ENCODE peak calls at places on chromosome 19, in ten cellular contexts. One of them, this sample, is unnamed.

GRCh38 chr19:6484831-6485230 is 3.2 kb upstream of the DENND1C start:
- DNase-seq in tibial nerve: no peak
- DNase-seq in right lobe of liver: no peak
- DNase-seq in cardiac muscle cell: no peak
- DNase-seq in fibroblast of the aortic adventitia: no peak
- DNase-seq in fibroblast of pulmonary artery: no peak
- DNase-seq in bronchial epithelial cell: no peak
- DNase-seq in endodermal cell: no peak
- DNase-seq in lower leg skin: no peak
- DNase-seq in dorsolateral prefrontal cortex: no peak
- DNase-seq in this sample: peak

GRCh38 chr19:58519087-58519354 is 589 bp downstream of the ZBTB45 start:
- DNase-seq in tibial nerve: peak
- DNase-seq in right lobe of liver: peak
- DNase-seq in cardiac muscle cell: peak
- DNase-seq in fibroblast of the aortic adventitia: peak
- DNase-seq in fibroblast of pulmonary artery: peak
- DNase-seq in bronchial epithelial cell: peak
- DNase-seq in endodermal cell: peak
- DNase-seq in lower leg skin: no peak
- DNase-seq in dorsolateral prefrontal cortex: peak
- DNase-seq in this sample: peak

GRCh38 chr19:41870401-41870873 is 6.6 kb upstream of the CD79A start:
- DNase-seq in tibial nerve: no peak
- DNase-seq in right lobe of liver: no peak
- DNase-seq in cardiac muscle cell: no peak
- DNase-seq in fibroblast of the aortic adventitia: peak
- DNase-seq in fibroblast of pulmonary artery: peak
- DNase-seq in bronchial epithelial cell: no peak
- DNase-seq in endodermal cell: peak
- DNase-seq in lower leg skin: no peak
- DNase-seq in dorsolateral prefrontal cortex: no peak
- DNase-seq in this sample: peak

GRCh38 chr19:32339988-32340874 is 5.2 kb upstream of the ZNF507 start:
- DNase-seq in tibial nerve: peak
- DNase-seq in right lobe of liver: peak
- DNase-seq in cardiac muscle cell: peak
- DNase-seq in fibroblast of the aortic adventitia: peak
- DNase-seq in fibroblast of pulmonary artery: peak
- DNase-seq in bronchial epithelial cell: peak
- DNase-seq in endodermal cell: peak
- DNase-seq in lower leg skin: peak
- DNase-seq in dorsolateral prefrontal cortex: peak
- DNase-seq in this sample: peak

GRCh38 chr19:54388803-54389144 is 24.0 kb upstream of the LAIR1 start:
- DNase-seq in tibial nerve: no peak
- DNase-seq in right lobe of liver: no peak
- DNase-seq in cardiac muscle cell: no peak
- DNase-seq in fibroblast of the aortic adventitia: no peak
- DNase-seq in fibroblast of pulmonary artery: no peak
- DNase-seq in bronchial epithelial cell: no peak
- DNase-seq in endodermal cell: no peak
- DNase-seq in lower leg skin: no peak
- DNase-seq in dorsolateral prefrontal cortex: no peak
- DNase-seq in this sample: no peak

GRCh38 chr19:3178973-3179738 is 587 bp downstream of the S1PR4 start:
- DNase-seq in tibial nerve: no peak
- DNase-seq in right lobe of liver: peak
- DNase-seq in cardiac muscle cell: no peak
- DNase-seq in fibroblast of the aortic adventitia: no peak
- DNase-seq in fibroblast of pulmonary artery: no peak
- DNase-seq in bronchial epithelial cell: no peak
- DNase-seq in endodermal cell: peak
- DNase-seq in lower leg skin: no peak
- DNase-seq in dorsolateral prefrontal cortex: no peak
- DNase-seq in this sample: no peak

GRCh38 chr19:8396563-8397203 is 6.5 kb downstream of the RAB11B start:
- DNase-seq in tibial nerve: no peak
- DNase-seq in right lobe of liver: peak
- DNase-seq in cardiac muscle cell: peak
- DNase-seq in fibroblast of the aortic adventitia: peak
- DNase-seq in fibroblast of pulmonary artery: peak
- DNase-seq in bronchial epithelial cell: peak
- DNase-seq in endodermal cell: peak
- DNase-seq in lower leg skin: peak
- DNase-seq in dorsolateral prefrontal cortex: peak
- DNase-seq in this sample: peak

GRCh38 chr19:48752511-48753365 is at the start of gene FUT1:
- DNase-seq in tibial nerve: no peak
- DNase-seq in right lobe of liver: no peak
- DNase-seq in cardiac muscle cell: peak
- DNase-seq in fibroblast of the aortic adventitia: no peak
- DNase-seq in fibroblast of pulmonary artery: no peak
- DNase-seq in bronchial epithelial cell: peak
- DNase-seq in endodermal cell: peak
- DNase-seq in lower leg skin: no peak
- DNase-seq in dorsolateral prefrontal cortex: no peak
- DNase-seq in this sample: peak

GRCh38 chr19:5637971-5638370 is 15.1 kb downstream of the SAFB start:
- DNase-seq in tibial nerve: no peak
- DNase-seq in right lobe of liver: no peak
- DNase-seq in cardiac muscle cell: no peak
- DNase-seq in fibroblast of the aortic adventitia: peak
- DNase-seq in fibroblast of pulmonary artery: no peak
- DNase-seq in bronchial epithelial cell: no peak
- DNase-seq in endodermal cell: no peak
- DNase-seq in lower leg skin: no peak
- DNase-seq in dorsolateral prefrontal cortex: no peak
- DNase-seq in this sample: no peak

GRCh38 chr19:3098515-3099346 is 4.6 kb downstream of the GNA11 start:
- DNase-seq in tibial nerve: no peak
- DNase-seq in right lobe of liver: peak
- DNase-seq in cardiac muscle cell: no peak
- DNase-seq in fibroblast of the aortic adventitia: peak
- DNase-seq in fibroblast of pulmonary artery: no peak
- DNase-seq in bronchial epithelial cell: no peak
- DNase-seq in endodermal cell: no peak
- DNase-seq in lower leg skin: no peak
- DNase-seq in dorsolateral prefrontal cortex: no peak
- DNase-seq in this sample: no peak

GRCh38 chr19:35266149-35266903 is 2.4 kb upstream of the USF2 start:
- DNase-seq in tibial nerve: peak
- DNase-seq in right lobe of liver: no peak
- DNase-seq in cardiac muscle cell: no peak
- DNase-seq in fibroblast of the aortic adventitia: no peak
- DNase-seq in fibroblast of pulmonary artery: no peak
- DNase-seq in bronchial epithelial cell: no peak
- DNase-seq in endodermal cell: peak
- DNase-seq in lower leg skin: no peak
- DNase-seq in dorsolateral prefrontal cortex: no peak
- DNase-seq in this sample: no peak

GRCh38 chr19:31338069-31338767 is 11.0 kb downstream of the TSHZ3 start:
- DNase-seq in tibial nerve: no peak
- DNase-seq in right lobe of liver: no peak
- DNase-seq in cardiac muscle cell: peak
- DNase-seq in fibroblast of the aortic adventitia: peak
- DNase-seq in fibroblast of pulmonary artery: peak
- DNase-seq in bronchial epithelial cell: no peak
- DNase-seq in endodermal cell: peak
- DNase-seq in lower leg skin: no peak
- DNase-seq in dorsolateral prefrontal cortex: no peak
- DNase-seq in this sample: no peak
- TF ChIP-seq CTCF in tibial nerve: peak
- TF ChIP-seq CTCF in right lobe of liver: peak
- TF ChIP-seq CTCF in cardiac muscle cell: peak
- TF ChIP-seq CTCF in fibroblast of the aortic adventitia: peak
- TF ChIP-seq CTCF in fibroblast of pulmonary artery: peak
- TF ChIP-seq CTCF in bronchial epithelial cell: peak
- TF ChIP-seq CTCF in endodermal cell: peak
- TF ChIP-seq CTCF in lower leg skin: no peak
- TF ChIP-seq CTCF in dorsolateral prefrontal cortex: peak
- TF ChIP-seq CTCF in this sample: no peak

GRCh38 chr19:15255359-15255990 is 23.2 kb upstream of the EPHX3 start:
- DNase-seq in tibial nerve: no peak
- DNase-seq in right lobe of liver: no peak
- DNase-seq in cardiac muscle cell: no peak
- DNase-seq in fibroblast of the aortic adventitia: no peak
- DNase-seq in fibroblast of pulmonary artery: no peak
- DNase-seq in bronchial epithelial cell: no peak
- DNase-seq in endodermal cell: no peak
- DNase-seq in lower leg skin: no peak
- DNase-seq in dorsolateral prefrontal cortex: no peak
- DNase-seq in this sample: no peak

GRCh38 chr19:15260939-15261338 is 28.7 kb upstream of the EPHX3 start:
- DNase-seq in tibial nerve: no peak
- DNase-seq in right lobe of liver: no peak
- DNase-seq in cardiac muscle cell: no peak
- DNase-seq in fibroblast of the aortic adventitia: no peak
- DNase-seq in fibroblast of pulmonary artery: peak
- DNase-seq in bronchial epithelial cell: no peak
- DNase-seq in endodermal cell: no peak
- DNase-seq in lower leg skin: no peak
- DNase-seq in dorsolateral prefrontal cortex: no peak
- DNase-seq in this sample: peak

GRCh38 chr19:15259900-15260299 is 27.7 kb upstream of the EPHX3 start:
- DNase-seq in tibial nerve: no peak
- DNase-seq in right lobe of liver: no peak
- DNase-seq in cardiac muscle cell: no peak
- DNase-seq in fibroblast of the aortic adventitia: no peak
- DNase-seq in fibroblast of pulmonary artery: no peak
- DNase-seq in bronchial epithelial cell: no peak
- DNase-seq in endodermal cell: no peak
- DNase-seq in lower leg skin: no peak
- DNase-seq in dorsolateral prefrontal cortex: no peak
- DNase-seq in this sample: no peak

GRCh38 chr19:15256708-15257331 is 24.6 kb upstream of the EPHX3 start:
- DNase-seq in tibial nerve: no peak
- DNase-seq in right lobe of liver: no peak
- DNase-seq in cardiac muscle cell: no peak
- DNase-seq in fibroblast of the aortic adventitia: no peak
- DNase-seq in fibroblast of pulmonary artery: no peak
- DNase-seq in bronchial epithelial cell: no peak
- DNase-seq in endodermal cell: no peak
- DNase-seq in lower leg skin: no peak
- DNase-seq in dorsolateral prefrontal cortex: no peak
- DNase-seq in this sample: no peak

DNA sequence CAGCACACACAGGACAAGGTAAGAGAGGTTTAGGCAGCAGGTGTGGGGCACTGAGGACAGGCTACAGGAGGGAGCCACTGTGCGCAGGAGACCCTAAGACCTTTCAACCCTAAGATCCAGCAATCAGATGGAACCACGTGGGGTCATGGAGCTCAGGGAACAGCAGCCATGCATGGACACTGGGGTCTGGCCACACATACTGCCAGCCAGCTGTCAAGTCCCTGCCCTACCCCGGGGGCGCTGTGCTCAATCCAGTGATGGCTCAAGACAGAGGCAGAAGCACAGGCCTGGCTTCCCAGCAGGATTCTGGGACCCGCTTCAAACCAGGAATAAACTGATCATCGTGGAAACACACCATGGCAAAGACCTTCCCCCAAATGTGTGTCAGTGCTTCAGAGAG is 25.5 kb upstream of the EPHX3 start:
- DNase-seq in tibial nerve: no peak
- DNase-seq in right lobe of liver: no peak
- DNase-seq in cardiac muscle cell: no peak
- DNase-seq in fibroblast of the aortic adventitia: no peak
- DNase-seq in fibroblast of pulmonary artery: no peak
- DNase-seq in bronchial epithelial cell: no peak
- DNase-seq in endodermal cell: no peak
- DNase-seq in lower leg skin: no peak
- DNase-seq in dorsolateral prefrontal cortex: no peak
- DNase-seq in this sample: no peak
- TF ChIP-seq CTCF in tibial nerve: no peak
- TF ChIP-seq CTCF in right lobe of liver: no peak
- TF ChIP-seq CTCF in cardiac muscle cell: no peak
- TF ChIP-seq CTCF in fibroblast of the aortic adventitia: no peak
- TF ChIP-seq CTCF in fibroblast of pulmonary artery: no peak
- TF ChIP-seq CTCF in bronchial epithelial cell: no peak
- TF ChIP-seq CTCF in endodermal cell: peak
- TF ChIP-seq CTCF in lower leg skin: no peak
- TF ChIP-seq CTCF in dorsolateral prefrontal cortex: no peak
- TF ChIP-seq CTCF in this sample: no peak

GRCh38 chr19:56566904-56567273 is 379 bp upstream of the ZNF470 start:
- DNase-seq in tibial nerve: no peak
- DNase-seq in right lobe of liver: no peak
- DNase-seq in cardiac muscle cell: no peak
- DNase-seq in fibroblast of the aortic adventitia: no peak
- DNase-seq in fibroblast of pulmonary artery: no peak
- DNase-seq in bronchial epithelial cell: peak
- DNase-seq in endodermal cell: no peak
- DNase-seq in lower leg skin: peak
- DNase-seq in dorsolateral prefrontal cortex: peak
- DNase-seq in this sample: no peak
- TF ChIP-seq CTCF in tibial nerve: no peak
- TF ChIP-seq CTCF in right lobe of liver: no peak
- TF ChIP-seq CTCF in cardiac muscle cell: no peak
- TF ChIP-seq CTCF in fibroblast of the aortic adventitia: no peak
- TF ChIP-seq CTCF in fibroblast of pulmonary artery: no peak
- TF ChIP-seq CTCF in bronchial epithelial cell: no peak
- TF ChIP-seq CTCF in endodermal cell: no peak
- TF ChIP-seq CTCF in lower leg skin: no peak
- TF ChIP-seq CTCF in dorsolateral prefrontal cortex: no peak
- TF ChIP-seq CTCF in this sample: no peak

GRCh38 chr19:19468424-19469050 is 46.8 kb downstream of the TSSK6 start:
- DNase-seq in tibial nerve: no peak
- DNase-seq in right lobe of liver: no peak
- DNase-seq in cardiac muscle cell: no peak
- DNase-seq in fibroblast of the aortic adventitia: peak
- DNase-seq in fibroblast of pulmonary artery: peak
- DNase-seq in bronchial epithelial cell: no peak
- DNase-seq in endodermal cell: no peak
- DNase-seq in lower leg skin: no peak
- DNase-seq in dorsolateral prefrontal cortex: no peak
- DNase-seq in this sample: no peak

GRCh38 chr19:19475845-19476828 is 39.2 kb downstream of the TSSK6 start:
- DNase-seq in tibial nerve: no peak
- DNase-seq in right lobe of liver: no peak
- DNase-seq in cardiac muscle cell: peak
- DNase-seq in fibroblast of the aortic adventitia: peak
- DNase-seq in fibroblast of pulmonary artery: peak
- DNase-seq in bronchial epithelial cell: no peak
- DNase-seq in endodermal cell: peak
- DNase-seq in lower leg skin: no peak
- DNase-seq in dorsolateral prefrontal cortex: no peak
- DNase-seq in this sample: peak

GRCh38 chr19:19470579-19470978 is 44.8 kb downstream of the TSSK6 start:
- DNase-seq in tibial nerve: no peak
- DNase-seq in right lobe of liver: no peak
- DNase-seq in cardiac muscle cell: no peak
- DNase-seq in fibroblast of the aortic adventitia: no peak
- DNase-seq in fibroblast of pulmonary artery: no peak
- DNase-seq in bronchial epithelial cell: no peak
- DNase-seq in endodermal cell: no peak
- DNase-seq in lower leg skin: no peak
- DNase-seq in dorsolateral prefrontal cortex: no peak
- DNase-seq in this sample: no peak

GRCh38 chr19:19474950-19475781 is 40.2 kb downstream of the TSSK6 start:
- DNase-seq in tibial nerve: no peak
- DNase-seq in right lobe of liver: no peak
- DNase-seq in cardiac muscle cell: no peak
- DNase-seq in fibroblast of the aortic adventitia: no peak
- DNase-seq in fibroblast of pulmonary artery: no peak
- DNase-seq in bronchial epithelial cell: no peak
- DNase-seq in endodermal cell: peak
- DNase-seq in lower leg skin: no peak
- DNase-seq in dorsolateral prefrontal cortex: no peak
- DNase-seq in this sample: no peak

GRCh38 chr19:19471682-19472081 is 43.7 kb downstream of the TSSK6 start:
- DNase-seq in tibial nerve: no peak
- DNase-seq in right lobe of liver: no peak
- DNase-seq in cardiac muscle cell: no peak
- DNase-seq in fibroblast of the aortic adventitia: no peak
- DNase-seq in fibroblast of pulmonary artery: no peak
- DNase-seq in bronchial epithelial cell: no peak
- DNase-seq in endodermal cell: no peak
- DNase-seq in lower leg skin: no peak
- DNase-seq in dorsolateral prefrontal cortex: no peak
- DNase-seq in this sample: no peak
- TF ChIP-seq CTCF in tibial nerve: no peak
- TF ChIP-seq CTCF in right lobe of liver: no peak
- TF ChIP-seq CTCF in cardiac muscle cell: no peak
- TF ChIP-seq CTCF in fibroblast of the aortic adventitia: no peak
- TF ChIP-seq CTCF in fibroblast of pulmonary artery: no peak
- TF ChIP-seq CTCF in bronchial epithelial cell: no peak
- TF ChIP-seq CTCF in endodermal cell: no peak
- TF ChIP-seq CTCF in lower leg skin: no peak
- TF ChIP-seq CTCF in dorsolateral prefrontal cortex: no peak
- TF ChIP-seq CTCF in this sample: no peak

This sample was measured in MCF 10A.